ENCODE peak calls at places on chromosomes 2 and 18, in four cellular contexts. One of them, this sample, is unnamed. For H3K27me3, the result is how much of the 10 kb centered on the place peaks cover.

GRCh38 chr2:56266761-56267411 is 83.1 kb downstream of the CCDC85A start:
- DNase-seq in neural progenitor cell: no peak
- DNase-seq in CD8-positive, alpha-beta T cell: no peak
- DNase-seq in BJ: no peak
- DNase-seq in this sample: no peak

GRCh38 chr2:139924070-139924469 is 1143.9 kb upstream of the NXPH2 start:
- DNase-seq in BJ: no peak
- DNase-seq in neural progenitor cell: peak
- DNase-seq in CD8-positive, alpha-beta T cell: no peak
- DNase-seq in this sample: no peak

GRCh38 chr2:98507461-98507860 is 62.8 kb downstream of the INPP4A start:
- DNase-seq in BJ: no peak
- DNase-seq in CD8-positive, alpha-beta T cell: no peak
- DNase-seq in neural progenitor cell: no peak
- DNase-seq in this sample: no peak

GRCh38 chr2:10814571-10815331 is 2.2 kb upstream of the PDIA6 start:
- DNase-seq in BJ: no peak
- DNase-seq in CD8-positive, alpha-beta T cell: no peak
- DNase-seq in neural progenitor cell: peak
- DNase-seq in this sample: no peak

GRCh38 chr2:241981076-241981700 is 111.7 kb downstream of the RTP5 start:
- DNase-seq in CD8-positive, alpha-beta T cell: no peak
- DNase-seq in BJ: no peak
- DNase-seq in neural progenitor cell: no peak
- DNase-seq in this sample: no peak

GRCh38 chr18:68803371-68803770 is 5.5 kb downstream of the CCDC102B start:
- DNase-seq in neural progenitor cell: peak
- DNase-seq in BJ: peak
- DNase-seq in CD8-positive, alpha-beta T cell: no peak
- DNase-seq in this sample: no peak

GRCh38 chr2:12661472-12661871 is 55.3 kb upstream of the TRIB2 start:
- DNase-seq in BJ: no peak
- DNase-seq in neural progenitor cell: no peak
- DNase-seq in CD8-positive, alpha-beta T cell: no peak
- DNase-seq in this sample: no peak

GRCh38 chr2:230439590-230439989 is 23.6 kb downstream of the SP100 start:
- DNase-seq in neural progenitor cell: no peak
- DNase-seq in CD8-positive, alpha-beta T cell: no peak
- DNase-seq in BJ: no peak
- DNase-seq in this sample: no peak

GRCh38 chr2:149296031-149296430 is 34.4 kb upstream of the LYPD6 start:
- DNase-seq in BJ: no peak
- DNase-seq in CD8-positive, alpha-beta T cell: no peak
- DNase-seq in neural progenitor cell: no peak
- DNase-seq in this sample: no peak

GRCh38 chr2:2172516-2172915 is 158.6 kb downstream of the MYT1L start:
- DNase-seq in BJ: no peak
- DNase-seq in neural progenitor cell: no peak
- DNase-seq in CD8-positive, alpha-beta T cell: no peak
- DNase-seq in this sample: no peak

GRCh38 chr2:11477994-11478393 is 12.0 kb upstream of the E2F6 start:
- DNase-seq in neural progenitor cell: peak
- DNase-seq in CD8-positive, alpha-beta T cell: peak
- DNase-seq in BJ: peak
- DNase-seq in this sample: no peak

GRCh38 chr2:44004735-44005602 is 9.2 kb upstream of the LRPPRC start:
- DNase-seq in BJ: no peak
- DNase-seq in neural progenitor cell: no peak
- DNase-seq in CD8-positive, alpha-beta T cell: no peak
- DNase-seq in this sample: no peak

GRCh38 chr2:238061310-238062202 is 755 bp downstream of the SCLY start:
- DNase-seq in BJ: no peak
- DNase-seq in neural progenitor cell: peak
- DNase-seq in CD8-positive, alpha-beta T cell: no peak
- DNase-seq in this sample: peak

GRCh38 chr18:5979176-5979888 is 84.0 kb upstream of the TMEM200C start:
- DNase-seq in neural progenitor cell: no peak
- DNase-seq in CD8-positive, alpha-beta T cell: no peak
- DNase-seq in BJ: no peak
- DNase-seq in this sample: no peak

GRCh38 chr18:31104444-31104843 is 2.2 kb upstream of the DSC2 start:
- DNase-seq in neural progenitor cell: no peak
- DNase-seq in BJ: no peak
- DNase-seq in CD8-positive, alpha-beta T cell: no peak
- DNase-seq in this sample: no peak

GRCh38 chr2:29723255-29724001 is 198.0 kb downstream of the ALK start:
- DNase-seq in neural progenitor cell: no peak
- DNase-seq in CD8-positive, alpha-beta T cell: no peak
- DNase-seq in BJ: no peak
- DNase-seq in this sample: peak

GRCh38 chr18:46893360-46893759 is 23.9 kb downstream of the PIAS2 start:
- DNase-seq in neural progenitor cell: no peak
- DNase-seq in CD8-positive, alpha-beta T cell: no peak
- DNase-seq in BJ: no peak
- DNase-seq in this sample: no peak

GRCh38 chr2:239440511-239440959 is 39.7 kb upstream of the HDAC4 start:
- DNase-seq in neural progenitor cell: peak
- DNase-seq in CD8-positive, alpha-beta T cell: no peak
- DNase-seq in BJ: no peak
- DNase-seq in this sample: no peak

GRCh38 chr2:157747695-157748370 is 119.2 kb upstream of the ACVR1C start:
- DNase-seq in CD8-positive, alpha-beta T cell: no peak
- DNase-seq in neural progenitor cell: peak
- DNase-seq in BJ: peak
- DNase-seq in this sample: no peak

GRCh38 chr2:1739961-1740713 is 4.2 kb downstream of the PXDN start:
- DNase-seq in BJ: no peak
- DNase-seq in neural progenitor cell: no peak
- DNase-seq in CD8-positive, alpha-beta T cell: no peak
- DNase-seq in this sample: no peak

GRCh38 chr2:196131384-196131861 is 40.0 kb downstream of the STK17B start:
- DNase-seq in neural progenitor cell: peak
- DNase-seq in CD8-positive, alpha-beta T cell: peak
- DNase-seq in BJ: no peak
- DNase-seq in this sample: peak

DNA sequence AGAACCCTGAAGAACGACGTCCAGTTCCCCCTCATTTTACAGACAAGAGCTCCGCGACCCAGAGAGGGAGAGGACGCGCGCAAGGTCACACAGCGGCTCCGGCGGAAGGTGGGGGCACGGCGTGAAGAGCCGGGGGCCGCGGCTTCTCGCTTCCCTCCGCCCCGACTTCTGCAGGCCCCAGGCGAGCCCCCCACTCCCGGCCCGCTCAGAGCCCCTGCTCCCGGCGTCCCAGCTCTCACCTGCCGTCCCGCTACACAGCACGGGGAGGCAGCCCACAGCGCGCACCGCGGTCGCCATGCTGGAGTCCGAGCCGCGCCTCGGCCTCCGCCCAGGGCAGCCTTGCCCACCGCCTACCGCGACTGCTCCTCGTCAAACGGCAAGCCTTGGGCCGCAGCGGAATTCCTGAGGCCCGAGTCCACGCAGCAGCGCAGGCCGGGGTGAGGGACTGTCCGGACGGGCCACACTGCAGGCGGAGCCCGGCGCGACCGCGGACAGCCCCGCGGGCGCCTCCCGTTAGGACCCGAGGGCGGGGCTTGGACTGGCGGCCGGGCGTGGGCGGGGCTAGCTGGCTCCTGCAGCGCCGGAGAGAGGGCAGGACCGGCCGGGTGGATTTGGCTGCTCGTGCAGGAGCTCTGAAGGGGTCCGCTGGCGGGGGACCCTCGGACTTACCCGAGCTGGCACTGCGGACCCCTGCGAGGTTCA is at the start of gene MRPS5:
- DNase-seq in CD8-positive, alpha-beta T cell: peak
- DNase-seq in BJ: peak
- DNase-seq in neural progenitor cell: peak
- DNase-seq in this sample: peak
- TF ChIP-seq CTCF in CD8-positive, alpha-beta T cell: no peak
- TF ChIP-seq CTCF in BJ: peak
- TF ChIP-seq CTCF in neural progenitor cell: peak
- TF ChIP-seq CTCF in this sample: no peak

DNA sequence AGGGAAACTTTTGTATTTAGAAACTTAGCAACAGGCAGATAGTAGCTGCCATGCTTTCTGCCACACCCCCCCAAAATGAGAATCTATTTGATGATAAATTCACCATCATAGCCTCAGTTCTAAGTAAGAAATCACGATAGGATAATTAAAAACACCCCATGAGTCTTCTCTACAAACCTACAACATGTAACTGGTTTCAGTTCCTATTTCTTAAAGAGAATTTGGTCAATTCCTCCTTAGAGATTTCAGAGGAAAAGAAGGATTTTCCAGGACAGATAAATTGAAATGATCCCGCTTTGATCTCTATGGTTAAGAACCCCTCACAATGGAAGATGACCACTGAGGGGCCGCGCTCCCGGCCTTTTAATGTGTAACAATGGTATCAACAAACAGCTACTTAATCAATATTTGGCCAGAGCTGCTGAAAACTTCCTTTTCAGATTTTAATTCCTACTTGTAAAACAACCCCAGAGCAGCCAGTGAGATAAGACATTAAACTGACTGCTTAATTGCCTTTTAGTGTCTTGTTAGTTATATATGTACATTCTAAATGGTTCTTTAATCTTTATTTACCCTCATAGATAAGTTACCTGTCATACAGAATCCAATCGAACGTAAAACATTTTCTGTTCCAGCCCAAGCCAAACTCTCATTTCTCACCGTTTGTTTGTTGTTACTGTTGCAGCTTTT is 10.1 kb downstream of the PAX3 start:
- DNase-seq in BJ: no peak
- DNase-seq in CD8-positive, alpha-beta T cell: no peak
- DNase-seq in neural progenitor cell: peak
- DNase-seq in this sample: no peak
- H3K27me3 ChIP-seq in BJ: under half
- H3K27me3 ChIP-seq in CD8-positive, alpha-beta T cell: under half
- H3K27me3 ChIP-seq in neural progenitor cell: half or more
- H3K27me3 ChIP-seq in this sample: under half

GRCh38 chr2:59307196-59307595 is 1066.1 kb upstream of the FANCL start:
- DNase-seq in neural progenitor cell: no peak
- DNase-seq in CD8-positive, alpha-beta T cell: no peak
- DNase-seq in BJ: no peak
- DNase-seq in this sample: no peak

GRCh38 chr2:59308108-59308507 is 1067.0 kb upstream of the FANCL start:
- DNase-seq in neural progenitor cell: no peak
- DNase-seq in BJ: no peak
- DNase-seq in CD8-positive, alpha-beta T cell: no peak
- DNase-seq in this sample: no peak

GRCh38 chr2:59312967-59313943 is 1072.1 kb upstream of the FANCL start:
- DNase-seq in neural progenitor cell: no peak
- DNase-seq in BJ: no peak
- DNase-seq in CD8-positive, alpha-beta T cell: no peak
- DNase-seq in this sample: no peak

GRCh38 chr2:59314367-59314766 is 1073.2 kb upstream of the FANCL start:
- DNase-seq in BJ: no peak
- DNase-seq in CD8-positive, alpha-beta T cell: no peak
- DNase-seq in neural progenitor cell: no peak
- DNase-seq in this sample: no peak

DNA sequence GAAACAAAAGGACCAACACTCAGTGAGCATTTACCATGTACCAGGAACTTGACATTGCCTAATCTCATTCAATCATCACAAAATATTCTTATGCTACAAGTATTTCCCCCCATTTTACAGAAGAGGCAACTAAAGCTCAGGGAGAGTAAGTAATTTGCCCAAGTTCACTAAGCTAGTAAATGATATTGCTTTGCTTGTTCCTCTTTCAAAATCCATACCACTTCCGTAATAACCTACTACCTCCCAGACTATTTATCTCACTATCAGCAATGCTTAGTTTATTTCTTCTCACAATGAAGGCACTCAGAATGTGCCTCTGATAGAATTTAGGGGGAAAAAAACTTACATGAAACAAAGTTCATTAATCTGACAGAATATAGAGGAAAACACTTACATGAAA is 1070.9 kb upstream of the FANCL start:
- DNase-seq in CD8-positive, alpha-beta T cell: no peak
- DNase-seq in neural progenitor cell: no peak
- DNase-seq in BJ: no peak
- DNase-seq in this sample: no peak
- H3K4me3 ChIP-seq in CD8-positive, alpha-beta T cell: no peak
- H3K4me3 ChIP-seq in neural progenitor cell: no peak
- H3K4me3 ChIP-seq in BJ: no peak
- H3K4me3 ChIP-seq in this sample: no peak

GRCh38 chr2:233379034-233379433 is 24.7 kb downstream of the DGKD start:
- DNase-seq in neural progenitor cell: no peak
- DNase-seq in BJ: no peak
- DNase-seq in CD8-positive, alpha-beta T cell: no peak
- DNase-seq in this sample: no peak

GRCh38 chr2:233372855-233373254 is 18.6 kb downstream of the DGKD start:
- DNase-seq in BJ: no peak
- DNase-seq in CD8-positive, alpha-beta T cell: no peak
- DNase-seq in neural progenitor cell: no peak
- DNase-seq in this sample: no peak

GRCh38 chr2:233379441-233379840 is 25.1 kb downstream of the DGKD start:
- DNase-seq in BJ: no peak
- DNase-seq in CD8-positive, alpha-beta T cell: no peak
- DNase-seq in neural progenitor cell: no peak
- DNase-seq in this sample: no peak

GRCh38 chr2:233373316-233373715 is 19.0 kb downstream of the DGKD start:
- DNase-seq in CD8-positive, alpha-beta T cell: no peak
- DNase-seq in BJ: no peak
- DNase-seq in neural progenitor cell: no peak
- DNase-seq in this sample: no peak

GRCh38 chr2:233375490-233376314 is 21.4 kb downstream of the DGKD start:
- DNase-seq in CD8-positive, alpha-beta T cell: no peak
- DNase-seq in neural progenitor cell: no peak
- DNase-seq in BJ: no peak
- DNase-seq in this sample: no peak
- TF ChIP-seq CTCF in CD8-positive, alpha-beta T cell: no peak
- TF ChIP-seq CTCF in neural progenitor cell: no peak
- TF ChIP-seq CTCF in BJ: no peak
- TF ChIP-seq CTCF in this sample: no peak

GRCh38 chr18:494602-494983 is 5.9 kb downstream of the COLEC12 start:
- DNase-seq in CD8-positive, alpha-beta T cell: no peak
- DNase-seq in BJ: no peak
- DNase-seq in neural progenitor cell: no peak
- DNase-seq in this sample: no peak
- H3K27me3 ChIP-seq in CD8-positive, alpha-beta T cell: under half
- H3K27me3 ChIP-seq in BJ: under half
- H3K27me3 ChIP-seq in neural progenitor cell: under half
- H3K27me3 ChIP-seq in this sample: under half